ENCODE peak calls at places on chromosome 4, in seven cellular contexts. Y is endodermal cell, I is upper lobe of right lung, M is brain microvascular endothelial cell, E is IMR-90, A is endothelial cell of umbilical vein, Z is GM23338. P is an unnamed sample.

GRCh38 chr4:26126135-26126718 is 194.6 kb upstream of the RBPJ start:
- DNase-seq in Y (no peak), I (no peak), M (no peak), E (no peak), A (no peak), Z (no peak), P (no peak)

GRCh38 chr4:122798101-122798500 is 28.5 kb upstream of the FGF2 start:
- DNase-seq in Y (peak; percentile 70), I (no peak), M (peak; percentile 92), E (peak; percentile 94), A (peak; percentile 84), Z (peak; percentile 69), P (no peak)

GRCh38 chr4:8480221-8480620 is 39.6 kb downstream of the TRMT44 start:
- DNase-seq in Y (no peak), I (no peak), M (no peak), E (no peak), A (no peak), Z (no peak), P (no peak)

GRCh38 chr4:66169341-66169740 is 499.1 kb upstream of the EPHA5 start:
- DNase-seq in Y (peak; percentile 67), I (no peak), M (peak; percentile 29), E (no peak), A (peak; percentile 4), Z (peak; percentile 74), P (no peak)

GRCh38 chr4:17072483-17072882 is 174.0 kb upstream of the LDB2 start:
- DNase-seq in Y (no peak), I (no peak), M (peak; percentile 51), E (peak; percentile 42), A (no peak), Z (no peak), P (no peak)

GRCh38 chr4:82818974-82819662 is 20.5 kb upstream of the SCD5 start:
- DNase-seq in Y (no peak), I (no peak), M (no peak), E (no peak), A (no peak), Z (no peak), P (no peak)

GRCh38 chr4:118112117-118112516 is 77.8 kb downstream of the NDST3 start:
- DNase-seq in Y (no peak), I (no peak), M (no peak), E (no peak), A (peak; percentile 78), Z (no peak), P (no peak)

GRCh38 chr4:158964728-158965124 is 138.2 kb upstream of the RAPGEF2 start:
- DNase-seq in Y (no peak), I (no peak), M (no peak), E (no peak), A (no peak), Z (no peak), P (no peak)

GRCh38 chr4:101790521-101791188 is at the start of gene BANK1:
- DNase-seq in Y (peak; percentile 94), I (peak; percentile 86), M (no peak), E (peak; percentile 2), A (peak; percentile 62), Z (peak; percentile 86), P (peak; percentile 47)

GRCh38 chr4:115113382-115114106 is at the start of gene NDST4:
- DNase-seq in Y (no peak), I (no peak), M (peak; percentile 53), E (no peak), A (no peak), Z (no peak), P (peak; percentile 13)

GRCh38 chr4:68368566-68369473 is 18.9 kb upstream of the YTHDC1 start:
- DNase-seq in Y (no peak), I (no peak), M (peak; percentile 30), E (peak; percentile 69), A (no peak), Z (no peak), P (no peak)

GRCh38 chr4:146398896-146399443 is 122.8 kb downstream of the SLC10A7 start:
- DNase-seq in Y (peak; percentile 53), I (no peak), M (no peak), E (no peak), A (no peak), Z (no peak), P (no peak)

GRCh38 chr4:6375620-6376295 is 96.7 kb downstream of the PPP2R2C start:
- DNase-seq in Y (no peak), I (no peak), M (no peak), E (no peak), A (no peak), Z (no peak), P (no peak)

GRCh38 chr4:80425701-80426100 is 90.2 kb downstream of the CFAP299 start:
- DNase-seq in Y (no peak), I (no peak), M (no peak), E (no peak), A (no peak), Z (no peak), P (no peak)

DNA sequence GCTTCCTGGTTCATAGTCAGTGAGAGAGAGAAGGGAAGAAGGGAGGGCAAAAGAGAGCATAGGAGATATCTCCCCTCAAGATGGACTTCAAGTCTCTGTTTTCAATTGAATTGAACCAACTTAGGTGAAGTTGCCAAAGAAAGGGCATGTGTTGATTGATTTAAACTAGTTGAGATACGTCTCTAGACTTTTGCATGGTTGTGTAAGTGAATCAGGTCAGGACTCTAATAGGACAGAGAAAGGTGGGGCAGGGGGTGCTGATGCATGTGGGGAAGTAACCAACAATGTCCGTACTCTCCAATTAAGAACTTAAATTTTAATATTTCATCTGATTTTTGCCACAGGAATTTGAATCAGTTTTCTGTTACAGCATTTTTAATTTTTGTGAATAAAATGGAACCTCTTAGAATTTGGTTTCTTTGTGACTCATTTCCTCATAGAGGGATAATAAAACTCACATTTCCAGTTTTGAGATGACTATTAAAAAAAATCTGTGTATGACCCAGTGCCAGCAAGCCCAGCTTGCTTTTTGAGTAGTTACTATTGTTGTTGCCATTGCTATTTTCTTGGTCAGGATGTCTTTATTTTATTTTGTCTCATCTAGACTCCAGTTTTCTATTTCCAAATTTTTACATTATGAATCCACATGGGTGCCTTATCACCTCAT is 37.3 kb downstream of the SLIT2 start:
- DNase-seq in Y (no peak), I (no peak), M (no peak), E (peak; percentile 47), A (peak; percentile 42), Z (no peak), P (no peak)
- H3K4me3 ChIP-seq in Y (no peak overlapping the region), I (no peak overlapping the region), M (no peak overlapping the region), E (no peak overlapping the region), A (no peak overlapping the region), Z (no peak overlapping the region), P (no peak overlapping the region)

GRCh38 chr4:185809517-185810071 is 2.4 kb downstream of the SORBS2 start:
- DNase-seq in Y (no peak), I (no peak), M (no peak), E (no peak), A (no peak), Z (no peak), P (no peak)

GRCh38 chr4:185810746-185811508 is 1.1 kb downstream of the SORBS2 start:
- DNase-seq in Y (peak; percentile 77), I (no peak), M (no peak), E (no peak), A (no peak), Z (peak; percentile 33), P (no peak)

GRCh38 chr4:185813133-185813532 is 1.1 kb upstream of the SORBS2 start:
- DNase-seq in Y (no peak), I (no peak), M (no peak), E (no peak), A (no peak), Z (no peak), P (no peak)

GRCh38 chr4:185817403-185817818 is 5.4 kb upstream of the SORBS2 start:
- DNase-seq in Y (no peak), I (peak; percentile 85), M (no peak), E (no peak), A (no peak), Z (no peak), P (peak; percentile 93)

DNA sequence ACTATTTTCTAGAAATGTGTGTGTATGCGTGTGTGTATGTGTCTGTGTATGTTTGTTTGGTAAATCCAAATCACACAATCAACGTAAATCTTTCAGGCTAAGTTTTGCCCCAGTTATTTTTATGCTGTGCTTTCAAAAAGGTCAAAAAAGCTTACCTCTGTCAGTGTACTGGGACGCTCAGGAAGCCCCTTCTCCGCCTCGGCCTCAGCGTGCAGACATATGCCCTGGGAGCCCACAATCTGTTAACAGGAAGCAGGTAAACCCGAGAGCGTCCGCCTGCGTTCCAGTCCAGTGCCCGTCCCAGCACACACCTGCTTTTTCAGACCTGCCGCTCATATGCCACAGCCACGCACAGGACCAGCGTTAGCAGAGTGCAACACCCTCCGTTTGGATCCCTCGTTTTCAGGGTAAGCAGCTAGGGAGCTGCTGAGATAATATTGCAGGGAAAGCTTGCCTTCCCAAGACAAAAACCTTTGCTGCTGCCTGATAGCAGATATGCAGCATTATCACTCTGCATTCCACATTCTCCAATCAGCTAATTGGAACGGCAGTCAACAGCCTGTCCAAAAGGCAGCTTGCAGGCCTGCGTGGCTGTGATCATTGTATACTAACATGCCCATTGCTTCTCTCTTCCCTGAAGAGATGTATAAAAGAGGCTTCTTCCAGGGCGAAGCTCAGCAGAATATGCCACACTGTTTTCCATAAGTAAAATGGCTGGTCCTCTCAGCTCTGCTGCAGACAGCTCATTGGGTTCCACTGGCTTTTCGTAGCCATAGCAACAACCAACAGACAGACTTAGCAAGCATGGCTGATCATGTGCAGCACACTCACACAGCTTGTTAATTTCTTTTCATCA is at the start of gene SORBS2:
- DNase-seq in Y (no peak), I (peak; percentile 79), M (peak; percentile 51), E (peak; percentile 25), A (no peak), Z (peak; percentile 43), P (peak; percentile 75)
- H3K27ac ChIP-seq in Y (peak within 1 kb of the TSS; percentile 78), I (peak within 1 kb of the TSS; percentile 80), M (peak within 1 kb of the TSS; percentile 47), E (no peak within 1 kb of the TSS), A (no peak within 1 kb of the TSS), Z (no peak within 1 kb of the TSS), P (peak within 1 kb of the TSS; percentile 75)

GRCh38 chr4:169630069-169630468 is 9.7 kb downstream of the CLCN3 start:
- DNase-seq in Y (no peak), I (no peak), M (no peak), E (no peak), A (no peak), Z (no peak), P (no peak)
- TF ChIP-seq CTCF in Y (no peak), I (no peak), M (no peak), E (no peak), A (no peak), Z (no peak), P (no peak)

GRCh38 chr4:41148292-41148691 is 66.0 kb downstream of the APBB2 start:
- DNase-seq in Y (no peak), I (no peak), M (no peak), E (no peak), A (no peak), Z (no peak), P (no peak)

GRCh38 chr4:41146196-41146595 is 68.1 kb downstream of the APBB2 start:
- DNase-seq in Y (no peak), I (no peak), M (no peak), E (no peak), A (no peak), Z (no peak), P (no peak)

GRCh38 chr4:41144812-41145211 is 69.5 kb downstream of the APBB2 start:
- DNase-seq in Y (no peak), I (no peak), M (no peak), E (no peak), A (no peak), Z (no peak), P (no peak)

GRCh38 chr4:41145571-41146078 is 68.7 kb downstream of the APBB2 start:
- DNase-seq in Y (no peak), I (no peak), M (no peak), E (peak; percentile 45), A (no peak), Z (no peak), P (no peak)

GRCh38 chr4:41146716-41147506 is 67.4 kb downstream of the APBB2 start:
- DNase-seq in Y (peak; percentile 62), I (no peak), M (peak; percentile 49), E (peak; percentile 54), A (peak; percentile 53), Z (peak; percentile 48), P (no peak)
- H3K4me3 ChIP-seq in Y (peak overlapping the region; percentile 11), I (no peak overlapping the region), M (no peak overlapping the region), E (no peak overlapping the region), A (no peak overlapping the region), Z (no peak overlapping the region), P (no peak overlapping the region)

P was measured in pancreas.